ENCODE peak calls at places on chromosomes 13 and 19, in nine cellular contexts. Z is AG20443; H is nephron progenitor cell; O is left ventricle myocardium inferior; W is aorta; E is EH; A is EL; R is stimulated activated naive CD8-positive, alpha-beta T cell treated with anti-CD3 and anti-CD28 coated beads, Interleukin-15, Interleukin-2, amounts not matched to agents 100 U/mL and 50 U/mL, for 24 hours; C is anterior cingulate cortex. X is an unnamed sample.

GRCh38 chr13:113078895-113079720 is 26.5 kb upstream of the F7 start:
- DNase-seq in Z (no peak), H (no peak), O (no peak), W (peak), E (no peak), A (no peak), R (no peak), C (peak), X (no peak)

GRCh38 chr13:75302031-75302430 is 179.9 kb downstream of the TBC1D4 start:
- DNase-seq in Z (no peak), H (no peak), O (no peak), W (no peak), E (no peak), A (no peak), R (no peak), C (no peak), X (no peak)

GRCh38 chr13:35716186-35716585 is 239.7 kb upstream of the MAB21L1 start:
- DNase-seq in Z (peak), H (no peak), O (no peak), W (no peak), E (peak), A (no peak), R (no peak), C (no peak), X (no peak)

GRCh38 chr13:71252191-71252704 is 614.8 kb downstream of the DACH1 start:
- DNase-seq in Z (no peak), H (no peak), O (no peak), W (no peak), E (no peak), A (no peak), R (no peak), C (no peak), X (no peak)

GRCh38 chr19:5587071-5587455 is 19.3 kb upstream of the TINCR start:
- DNase-seq in Z (no peak), H (no peak), O (no peak), W (peak), E (no peak), A (no peak), R (no peak), C (no peak), X (no peak)

GRCh38 chr13:38947049-38947448 is 43.6 kb downstream of the STOML3 start:
- DNase-seq in Z (no peak), H (no peak), O (no peak), W (no peak), E (no peak), A (no peak), R (no peak), C (no peak), X (no peak)

GRCh38 chr19:52622261-52622660 is 15.9 kb downstream of the ZNF83 start:
- DNase-seq in Z (no peak), H (no peak), O (no peak), W (no peak), E (no peak), A (no peak), R (no peak), C (no peak), X (no peak)

GRCh38 chr19:24099829-24100228 is 12.8 kb downstream of the ZNF254 start:
- DNase-seq in Z (no peak), H (no peak), O (no peak), W (no peak), E (no peak), A (no peak), R (no peak), C (no peak), X (no peak)

GRCh38 chr13:21012841-21013681 is 48.3 kb downstream of the LATS2 start:
- DNase-seq in Z (no peak), H (no peak), O (no peak), W (no peak), E (no peak), A (no peak), R (no peak), C (no peak), X (no peak)

X was measured in hepatic stellate cell.